ENCODE peak calls at places on chromosomes 4 and X, in eight cellular contexts. P is ELF-1; B is EH; Z is RWPE1; X is activated CD4-positive, alpha-beta T cell treated with anti-CD3 and anti-CD28 coated beads, Interleukin-2, amount 50 U/mL, for 48 hours; T is stimulated activated CD4-positive, alpha-beta T cell treated with anti-CD3 and anti-CD28 coated beads, Interleukin-4, amount 100 ng/mL, for 4 hours; E is neuronal stem cell; H is Caki2. K is an unnamed sample.

GRCh38 chr4:8269535-8270417 is at the start of gene HTRA3:
- DNase-seq in X (no peak), B (peak; percentile 52), H (no peak), Z (no peak), T (no peak), P (no peak), E (peak; percentile 39), K (no peak)

GRCh38 chr4:105666693-105667092 is 41.8 kb downstream of the INTS12 start:
- DNase-seq in X (no peak), P (no peak), B (peak; percentile 9), T (no peak), H (no peak), Z (peak; percentile 10), E (no peak), K (no peak)

GRCh38 chrX:144716187-144716586 is 531.1 kb upstream of the SPANXN1 start:
- DNase-seq in E (no peak), H (no peak), X (no peak), T (no peak), P (no peak), B (no peak), Z (no peak), K (no peak)

GRCh38 chrX:95063554-95063953 is 1389.5 kb downstream of the FAM133A start:
- DNase-seq in H (no peak), X (no peak), T (no peak), B (peak; percentile 55), P (no peak), E (no peak), Z (no peak), K (no peak)

GRCh38 chr4:15894923-15895411 is 43.6 kb downstream of the FGFBP1 start:
- DNase-seq in X (no peak), P (no peak), T (no peak), E (no peak), H (no peak), B (no peak), Z (no peak), K (no peak)

GRCh38 chr4:53365121-53365485 is 758 bp downstream of the SCFD2 start:
- DNase-seq in X (peak; percentile 20), Z (peak; percentile 37), H (peak; percentile 8), B (peak; percentile 45), T (no peak), P (no peak), E (no peak), K (no peak)

GRCh38 chrX:397575-397974 is 10.9 kb upstream of the PPP2R3B start:
- DNase-seq in P (peak; percentile 85), T (no peak), E (peak; percentile 72), H (no peak), Z (no peak), B (peak; percentile 98), X (no peak), K (no peak)

GRCh38 chrX:12704706-12705105 is 86.5 kb upstream of the PRPS2 start:
- DNase-seq in P (no peak), H (no peak), T (no peak), E (no peak), Z (no peak), B (no peak), X (no peak), K (no peak)

GRCh38 chr4:118905546-118905945 is 16.9 kb downstream of the SYNPO2 start:
- DNase-seq in T (no peak), X (no peak), H (no peak), B (peak; percentile 53), Z (no peak), P (no peak), E (no peak), K (no peak)

GRCh38 chr4:125398263-125398662 is 83.5 kb downstream of the FAT4 start:
- DNase-seq in P (no peak), B (no peak), H (no peak), T (no peak), E (no peak), Z (no peak), X (no peak), K (no peak)

GRCh38 chr4:89324671-89325070 is 17.1 kb upstream of the GPRIN3 start:
- DNase-seq in E (no peak), H (no peak), T (no peak), B (peak; percentile 31), P (no peak), X (no peak), Z (no peak), K (no peak)

GRCh38 chr4:127236875-127237274 is 395.9 kb upstream of the INTU start:
- DNase-seq in T (no peak), H (no peak), B (no peak), E (no peak), X (no peak), Z (no peak), P (no peak), K (no peak)